ENCODE peak calls at places on chromosomes 16 and 17, in five cellular contexts. D is NB4, I is uterus, M is breast epithelium, N is body of pancreas. J is an unnamed sample.

GRCh38 chr17:77286641-77287431 is 146.1 kb downstream of the SEC14L1 start:
- DNase-seq in D (no peak), I (no peak), M (peak), N (peak), J (peak)

GRCh38 chr16:85924675-85925074 is 25.7 kb downstream of the IRF8 start:
- DNase-seq in D (no peak), I (no peak), M (no peak), N (no peak), J (no peak)

GRCh38 chr16:87927195-87927562 is 9.2 kb downstream of the CA5A start:
- DNase-seq in D (no peak), I (no peak), M (no peak), N (no peak), J (no peak)

GRCh38 chr16:57750796-57751538 is 15.4 kb downstream of the KATNB1 start:
- DNase-seq in D (no peak), I (no peak), M (no peak), N (no peak), J (no peak)

GRCh38 chr16:57314161-57314785 is 29.8 kb upstream of the PLLP start:
- DNase-seq in D (no peak), I (no peak), M (peak), N (no peak), J (no peak)

GRCh38 chr16:81440888-81441663 is 3.5 kb upstream of the CMIP start:
- DNase-seq in D (no peak), I (no peak), M (no peak), N (no peak), J (peak)

GRCh38 chr16:86447228-86447627 is 63.1 kb upstream of the FOXF1 start:
- DNase-seq in D (no peak), I (no peak), M (no peak), N (no peak), J (no peak)

GRCh38 chr16:58419241-58420012 is 27.2 kb downstream of the GINS3 start:
- DNase-seq in D (no peak), I (no peak), M (no peak), N (no peak), J (no peak)

GRCh38 chr16:29699324-29700219 is 20.6 kb downstream of the QPRT start:
- DNase-seq in D (peak), I (no peak), M (no peak), N (no peak), J (no peak)

GRCh38 chr17:48486557-48486956 is 44.3 kb downstream of the HOXB1 start:
- DNase-seq in D (no peak), I (no peak), M (no peak), N (peak), J (no peak)

GRCh38 chr16:2692251-2692947 is 10.1 kb downstream of the KCTD5 start:
- DNase-seq in D (no peak), I (no peak), M (no peak), N (no peak), J (no peak)

GRCh38 chr17:68514809-68515208 is 2.6 kb downstream of the PRKAR1A start:
- DNase-seq in D (no peak), I (no peak), M (no peak), N (no peak), J (no peak)

GRCh38 chr17:1720856-1721386 is 3.6 kb upstream of the WDR81 start:
- DNase-seq in D (peak), I (peak), M (no peak), N (peak), J (peak)

GRCh38 chr16:67397812-67398545 is 4.7 kb upstream of the TPPP3 start:
- DNase-seq in D (no peak), I (no peak), M (no peak), N (no peak), J (peak)

GRCh38 chr16:23148166-23148512 is 1.1 kb downstream of the USP31 start:
- DNase-seq in D (peak), I (no peak), M (no peak), N (no peak), J (no peak)
- TF ChIP-seq POLR2A in D (no peak), I (no peak), M (no peak), N (no peak), J (no peak)

GRCh38 chr16:72149676-72150464 is 22.1 kb downstream of the PMFBP1 start:
- DNase-seq in D (peak), I (no peak), M (no peak), N (no peak), J (no peak)
- TF ChIP-seq CTCF in D (no peak), I (no peak), M (no peak), N (no peak), J (no peak)

DNA sequence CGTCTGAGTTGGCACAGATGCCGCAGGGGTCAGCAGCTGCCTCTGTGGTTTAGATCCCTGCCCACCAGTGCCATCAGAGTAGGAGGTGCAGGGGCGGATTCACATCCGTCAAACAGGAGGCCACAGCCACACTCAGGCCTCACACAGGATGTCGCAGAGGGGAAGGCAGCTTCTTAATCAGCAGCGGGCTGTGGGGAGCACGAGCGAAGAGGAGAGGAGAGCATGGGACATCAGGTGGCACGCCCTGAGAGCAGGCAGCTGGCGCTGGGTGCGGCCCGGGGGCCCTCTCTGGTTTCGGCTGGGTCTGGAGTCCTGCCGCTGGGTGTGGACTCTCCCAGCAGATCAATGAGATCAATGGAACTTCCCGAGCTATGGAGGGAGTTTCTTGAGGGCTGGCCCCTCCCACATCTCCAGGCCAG is 9.6 kb downstream of the LLGL2 start:
- DNase-seq in D (no peak), I (no peak), M (no peak), N (no peak), J (no peak)
- TF ChIP-seq POLR2A in D (no peak), I (no peak), M (no peak), N (no peak), J (no peak)

DNA sequence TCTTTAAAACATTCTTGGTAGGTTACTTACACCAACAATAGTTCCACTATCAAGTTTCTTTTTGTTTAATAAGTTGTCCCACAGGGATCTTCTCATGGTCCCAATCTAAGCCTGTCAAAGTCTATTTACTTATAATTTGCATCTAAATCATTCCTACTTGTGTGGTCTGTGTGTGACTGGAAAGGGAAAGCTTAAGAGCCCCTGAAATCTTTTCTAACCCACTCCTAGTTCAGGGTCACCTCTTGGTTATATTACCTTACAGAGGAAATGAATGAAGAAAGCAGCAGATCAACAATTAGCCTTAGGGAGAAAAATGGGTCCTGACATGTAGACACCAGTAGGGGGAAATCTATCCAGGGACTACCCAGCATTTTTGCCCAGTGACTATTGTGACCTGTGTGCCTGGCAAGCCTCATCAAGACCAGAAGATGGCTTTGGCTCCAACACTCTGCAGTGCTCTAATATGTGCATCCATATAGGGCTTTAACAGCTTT is 110.4 kb upstream of the HAS3 start:
- DNase-seq in D (peak), I (no peak), M (peak), N (peak), J (no peak)
- TF ChIP-seq CTCF in D (peak), I (no peak), M (peak), N (peak), J (no peak)

GRCh38 chr17:40121886-40122465 is at the start of gene MSL1:
- DNase-seq in D (peak), I (peak), M (peak), N (peak), J (peak)
- TF ChIP-seq POLR2A in D (peak), I (peak), M (no peak), N (no peak), J (peak)

GRCh38 chr17:55053855-55054254 is 85.3 kb downstream of the STXBP4 start:
- DNase-seq in D (no peak), I (no peak), M (no peak), N (no peak), J (no peak)
- TF ChIP-seq CTCF in D (no peak), I (no peak), M (peak), N (peak), J (no peak)

J was measured in thyroid gland.